ENCODE peak calls at places on chromosome 6, in seven cellular contexts. U is mesenchymal stem cell; A is AG10803; B is stimulated activated CD8-positive, alpha-beta memory T cell treated with anti-CD3 and anti-CD28 coated beads, Interleukin-4, amount 100 ng/mL, for 4 hours; S is T-cell; M is AG20443; T is stimulated activated CD4-positive, alpha-beta T cell treated with anti-CD3 and anti-CD28 coated beads, Interleukin-15, amount 100 ng/mL, for 24 hours. R is an unnamed sample.

GRCh38 chr6:25694366-25694765 is 42.4 kb downstream of the SCGN start:
- DNase-seq in S (no peak), A (no peak), M (peak; percentile 18), B (no peak), T (no peak), U (no peak), R (no peak)

GRCh38 chr6:6858533-6858982 is 249.2 kb upstream of the RREB1 start:
- DNase-seq in B (no peak), U (no peak), S (no peak), A (no peak), T (no peak), M (no peak), R (no peak)

GRCh38 chr6:23396934-23397333 is 729.1 kb upstream of the NRSN1 start:
- DNase-seq in A (no peak), B (no peak), U (no peak), M (no peak), T (no peak), S (no peak), R (no peak)

GRCh38 chr6:114344971-114345274 is 2.1 kb upstream of the HS3ST5 start:
- DNase-seq in M (no peak), U (no peak), A (no peak), T (no peak), S (no peak), B (no peak), R (no peak)

GRCh38 chr6:54935739-54936138 is 89.2 kb downstream of the FAM83B start:
- DNase-seq in B (no peak), M (no peak), A (peak; percentile 42), T (no peak), U (peak; percentile 39), S (no peak), R (no peak)

GRCh38 chr6:26400626-26401025 is 1.4 kb upstream of the BTN3A1 start:
- DNase-seq in T (no peak), B (no peak), U (no peak), M (no peak), A (no peak), S (no peak), R (no peak)

GRCh38 chr6:15461127-15461944 is 201.5 kb downstream of the DTNBP1 start:
- DNase-seq in T (no peak), A (no peak), M (no peak), B (no peak), S (no peak), U (no peak), R (no peak)

GRCh38 chr6:125262026-125263013 is 39.4 kb downstream of the HDDC2 start:
- DNase-seq in T (no peak), M (peak; percentile 78), B (no peak), S (no peak), A (peak; percentile 75), U (no peak), R (no peak)

GRCh38 chr6:32132110-32132509 is 2.0 kb upstream of the FKBPL start:
- DNase-seq in M (no peak), U (no peak), T (no peak), S (no peak), B (no peak), A (no peak), R (no peak)

GRCh38 chr6:19999319-20000191 is 162.4 kb downstream of the ID4 start:
- DNase-seq in S (no peak), A (no peak), B (no peak), T (peak; percentile 27), M (no peak), U (peak; percentile 0), R (no peak)